ENCODE peak calls at places on chromosomes 4 and X, in four cellular contexts. I is HepG2, M is GM12892, N is HCT116. Y is an unnamed sample.

GRCh38 chrX:107117993-107118321 is 665 bp downstream of the RBM41 start:
- DNase-seq in I (no peak), M (no peak), N (no peak), Y (no peak)

GRCh38 chr4:44279469-44279868 is 169.1 kb downstream of the KCTD8 start:
- DNase-seq in I (no peak), M (no peak), N (no peak), Y (no peak)

GRCh38 chrX:46628406-46629371 is 55.1 kb downstream of the CHST7 start:
- DNase-seq in I (no peak), M (peak), N (no peak), Y (no peak)

GRCh38 chr4:82801910-82802521 is 3.4 kb upstream of the SCD5 start:
- DNase-seq in I (peak), M (no peak), N (no peak), Y (no peak)

GRCh38 chr4:56704074-56704473 is 23.0 kb upstream of the HOPX start:
- DNase-seq in I (no peak), M (no peak), N (no peak), Y (no peak)

GRCh38 chr4:137359691-137360315 is 172.5 kb downstream of the PCDH18 start:
- DNase-seq in I (no peak), M (no peak), N (no peak), Y (no peak)

GRCh38 chr4:186948361-186949291 is 225.0 kb upstream of the FAT1 start:
- DNase-seq in I (no peak), M (no peak), N (no peak), Y (no peak)

GRCh38 chr4:113436360-113436759 is 325.2 kb downstream of the CAMK2D start:
- DNase-seq in I (no peak), M (no peak), N (no peak), Y (no peak)

GRCh38 chrX:49162620-49163019 is at the start of gene MAGIX:
- DNase-seq in I (no peak), M (no peak), N (no peak), Y (no peak)

GRCh38 chr4:141605425-141605856 is 30.9 kb upstream of the IL15 start:
- DNase-seq in I (no peak), M (no peak), N (no peak), Y (no peak)

GRCh38 chr4:154024097-154024496 is 235.2 kb upstream of the SFRP2 start:
- DNase-seq in I (no peak), M (no peak), N (no peak), Y (no peak)

GRCh38 chr4:39043058-39043696 is 11.0 kb upstream of the TMEM156 start:
- DNase-seq in I (peak), M (no peak), N (no peak), Y (no peak)

GRCh38 chrX:7941390-7942042 is 14.3 kb upstream of the PNPLA4 start:
- DNase-seq in I (peak), M (no peak), N (no peak), Y (no peak)

GRCh38 chr4:97123573-97123972 is 1019.7 kb downstream of the STPG2 start:
- DNase-seq in I (no peak), M (no peak), N (no peak), Y (no peak)

GRCh38 chr4:89572224-89572858 is 264.6 kb downstream of the SNCA start:
- DNase-seq in I (no peak), M (no peak), N (no peak), Y (no peak)

GRCh38 chr4:137998666-137999429 is 243.3 kb downstream of the SLC7A11 start:
- DNase-seq in I (no peak), M (no peak), N (no peak), Y (no peak)

GRCh38 chr4:184548651-184549341 is 74.4 kb upstream of the IRF2 start:
- DNase-seq in I (peak), M (no peak), N (no peak), Y (no peak)

GRCh38 chr4:7727727-7728126 is 211.9 kb downstream of the AFAP1 start:
- DNase-seq in I (no peak), M (no peak), N (no peak), Y (peak)

GRCh38 chrX:134324359-134324758 is 87.4 kb downstream of the CCDC160 start:
- DNase-seq in I (no peak), M (no peak), N (no peak), Y (no peak)

GRCh38 chr4:86928400-86929255 is 6.2 kb upstream of the AFF1 start:
- DNase-seq in I (no peak), M (no peak), N (no peak), Y (no peak)

GRCh38 chr4:86924805-86925204 is 10.0 kb upstream of the AFF1 start:
- DNase-seq in I (peak), M (no peak), N (no peak), Y (no peak)

GRCh38 chr4:86926428-86927086 is 8.3 kb upstream of the AFF1 start:
- DNase-seq in I (no peak), M (no peak), N (no peak), Y (no peak)

GRCh38 chr4:86927843-86928395 is 6.9 kb upstream of the AFF1 start:
- DNase-seq in I (peak), M (no peak), N (no peak), Y (no peak)
- TF ChIP-seq POLR2A in I (no peak), M (no peak), N (no peak), Y (no peak)

DNA sequence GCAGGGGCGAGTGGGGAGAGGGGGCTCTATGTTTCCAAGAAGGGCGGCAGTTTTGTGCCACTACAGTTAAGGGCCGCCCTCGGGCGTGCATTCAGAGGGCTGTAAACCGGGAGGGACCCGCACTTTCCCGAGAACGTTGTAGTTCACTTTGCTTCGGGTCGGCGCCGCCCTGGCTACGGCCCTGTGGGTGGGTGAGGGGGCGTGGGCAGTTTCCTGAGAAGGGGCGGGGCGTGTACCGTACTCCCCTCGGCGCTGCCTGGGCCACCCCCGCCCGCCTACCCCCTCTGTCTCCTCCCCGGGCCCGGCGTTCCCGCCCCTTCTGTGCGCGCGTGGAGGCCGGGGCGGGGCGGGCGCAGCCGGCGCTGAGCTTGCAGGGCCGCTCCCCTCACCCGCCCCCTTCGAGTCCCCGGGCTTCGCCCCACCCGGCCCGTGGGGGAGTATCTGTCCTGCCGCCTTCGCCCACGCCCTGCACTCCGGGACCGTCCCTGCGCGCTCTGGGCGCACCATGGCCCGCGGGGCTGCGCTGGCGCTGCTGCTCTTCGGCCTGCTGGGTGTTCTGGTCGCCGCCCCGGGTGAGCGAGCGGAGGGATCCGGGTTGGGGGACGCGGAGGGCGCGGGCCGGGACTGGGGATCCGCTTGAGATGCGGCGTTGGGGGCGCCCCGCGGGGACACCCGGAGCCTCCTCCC is at the start of gene CD99:
- DNase-seq in I (peak), M (peak), N (no peak), Y (peak)
- TF ChIP-seq POLR2A in I (peak), M (peak), N (no peak), Y (peak)

GRCh38 chrX:154776753-154777152 is 14.1 kb downstream of the DKC1 start:
- DNase-seq in I (no peak), M (no peak), N (no peak), Y (no peak)
- TF ChIP-seq POLR2A in I (no peak), M (no peak), N (no peak), Y (no peak)

DNA sequence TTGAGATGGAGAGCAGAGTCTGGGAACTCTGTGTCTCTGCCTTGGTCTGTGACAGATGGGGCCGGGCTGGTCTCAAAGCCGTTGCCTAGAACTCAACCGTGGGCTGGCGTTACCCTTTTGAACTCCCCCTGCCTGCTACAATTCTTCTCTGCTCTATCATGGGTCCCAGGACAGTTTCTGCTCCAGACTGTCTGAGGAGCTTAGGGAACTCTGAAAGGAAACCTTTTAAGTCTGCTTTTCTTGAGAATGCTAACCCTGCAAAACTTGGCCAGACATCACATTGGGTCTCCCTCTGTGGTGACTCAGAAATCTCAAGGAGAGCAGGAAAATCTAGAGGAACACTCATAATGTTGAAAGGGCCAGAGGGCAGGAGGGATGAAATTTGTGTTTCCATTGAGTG is 240.6 kb downstream of the CBR4 start:
- DNase-seq in I (no peak), M (no peak), N (no peak), Y (no peak)
- TF ChIP-seq POLR2A in I (no peak), M (no peak), N (no peak), Y (no peak)

GRCh38 chrX:153347530-153347929 is 13.6 kb downstream of the ZNF275 start:
- DNase-seq in I (no peak), M (no peak), N (no peak), Y (no peak)
- TF ChIP-seq POLR2A in I (no peak), M (no peak), N (no peak), Y (no peak)

DNA sequence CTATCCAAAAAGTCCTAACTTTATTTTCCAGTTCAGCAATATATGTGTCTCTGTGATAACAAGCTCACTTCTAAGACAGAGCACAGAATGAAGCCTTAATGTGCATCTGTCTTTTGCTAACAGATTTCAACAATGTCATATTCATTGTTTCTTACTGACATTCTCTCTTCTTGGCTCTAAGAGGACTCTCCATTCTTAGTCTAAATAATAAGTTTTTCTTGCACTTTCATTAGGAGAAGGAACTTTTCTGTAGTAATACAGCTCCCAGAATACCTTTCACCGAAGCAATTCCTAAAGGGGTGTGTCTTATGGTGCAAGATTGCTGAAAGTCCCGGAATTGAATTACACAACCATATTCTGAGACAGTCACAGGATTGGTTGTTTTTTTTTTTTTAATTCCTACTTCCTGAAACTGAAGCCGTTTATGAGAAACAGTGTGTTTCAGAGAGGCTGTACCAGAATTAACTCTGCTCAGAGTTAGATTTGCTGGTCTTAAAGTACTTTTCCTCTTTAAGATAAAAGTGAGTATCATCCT is at the start of gene ALPK1:
- DNase-seq in I (peak), M (no peak), N (peak), Y (peak)
- TF ChIP-seq POLR2A in I (no peak), M (peak), N (no peak), Y (no peak)

GRCh38 chr4:53905935-53906377 is 158.4 kb downstream of the CHIC2 start:
- DNase-seq in I (peak), M (no peak), N (no peak), Y (no peak)

GRCh38 chr4:53907772-53908171 is 156.6 kb downstream of the CHIC2 start:
- DNase-seq in I (no peak), M (no peak), N (no peak), Y (no peak)

GRCh38 chr4:53906786-53907185 is 157.6 kb downstream of the CHIC2 start:
- DNase-seq in I (no peak), M (no peak), N (no peak), Y (no peak)

GRCh38 chr4:53905281-53905934 is 159.0 kb downstream of the CHIC2 start:
- DNase-seq in I (peak), M (no peak), N (no peak), Y (no peak)

DNA sequence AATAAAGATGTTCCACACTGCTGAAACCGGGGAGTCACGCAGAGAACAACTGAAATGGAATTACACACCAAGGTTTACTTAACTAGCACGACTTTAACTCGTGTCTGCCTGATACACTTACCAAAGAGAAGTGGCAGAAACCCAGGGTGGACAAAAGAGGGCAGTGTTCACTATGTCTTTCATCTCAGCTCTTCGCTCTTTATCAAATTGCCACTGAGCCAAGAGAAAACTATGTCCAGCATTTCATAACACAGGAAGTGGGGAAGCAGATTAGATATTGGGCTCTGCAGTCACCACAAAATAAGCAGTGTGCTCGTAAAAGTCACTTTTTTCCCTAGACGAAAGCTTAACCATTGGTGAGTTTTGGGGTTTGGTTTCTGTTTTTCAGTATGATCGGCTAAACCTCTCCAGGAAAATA is 155.7 kb downstream of the CHIC2 start:
- DNase-seq in I (peak), M (no peak), N (peak), Y (peak)
- TF ChIP-seq POLR2A in I (no peak), M (no peak), N (no peak), Y (no peak)

GRCh38 chr4:129093173-129093974 is at the start of gene SCLT1:
- DNase-seq in I (peak), M (peak), N (peak), Y (peak)

GRCh38 chr4:129092636-129093172 is 635 bp downstream of the SCLT1 start:
- DNase-seq in I (no peak), M (no peak), N (no peak), Y (no peak)

GRCh38 chr4:129098578-129098977 is 2.6 kb downstream of the C4orf33 start:
- DNase-seq in I (no peak), M (no peak), N (no peak), Y (no peak)

GRCh38 chr4:129094347-129094746 is 1.0 kb upstream of the SCLT1 start:
- DNase-seq in I (no peak), M (no peak), N (no peak), Y (no peak)

DNA sequence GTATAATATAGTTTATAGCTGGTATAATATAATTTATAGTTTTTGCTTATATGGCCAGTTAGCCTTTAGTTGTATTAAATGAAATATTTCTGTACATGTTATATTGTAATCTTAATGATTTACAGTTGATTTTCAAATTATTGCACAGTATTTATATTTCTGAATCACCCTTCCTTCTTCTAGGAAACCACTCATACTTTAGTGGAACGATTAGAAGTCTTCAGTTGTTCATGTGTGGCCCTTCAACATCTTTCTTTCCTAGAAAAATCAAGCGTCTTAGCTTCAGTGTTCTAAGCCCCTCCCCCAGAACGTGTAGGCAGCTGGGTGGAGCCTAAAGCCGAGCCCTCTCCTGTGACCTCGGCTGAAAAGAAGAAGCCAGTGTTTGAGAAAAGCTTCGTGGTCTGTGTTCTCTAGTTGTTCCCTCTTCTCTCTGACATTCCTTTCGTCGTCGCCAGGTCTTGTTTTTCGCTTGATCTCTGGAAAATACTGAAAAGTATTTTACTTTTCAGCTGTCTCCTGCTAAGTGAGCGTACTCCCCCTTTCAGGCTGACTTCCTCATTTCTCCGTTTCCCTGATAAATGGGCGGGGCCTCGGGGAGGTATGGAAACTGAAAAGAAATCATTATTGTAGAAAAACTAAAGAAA is at the start of gene C4orf33:
- DNase-seq in I (peak), M (peak), N (peak), Y (peak)
- TF ChIP-seq POLR2A in I (peak), M (peak), N (no peak), Y (peak)

DNA sequence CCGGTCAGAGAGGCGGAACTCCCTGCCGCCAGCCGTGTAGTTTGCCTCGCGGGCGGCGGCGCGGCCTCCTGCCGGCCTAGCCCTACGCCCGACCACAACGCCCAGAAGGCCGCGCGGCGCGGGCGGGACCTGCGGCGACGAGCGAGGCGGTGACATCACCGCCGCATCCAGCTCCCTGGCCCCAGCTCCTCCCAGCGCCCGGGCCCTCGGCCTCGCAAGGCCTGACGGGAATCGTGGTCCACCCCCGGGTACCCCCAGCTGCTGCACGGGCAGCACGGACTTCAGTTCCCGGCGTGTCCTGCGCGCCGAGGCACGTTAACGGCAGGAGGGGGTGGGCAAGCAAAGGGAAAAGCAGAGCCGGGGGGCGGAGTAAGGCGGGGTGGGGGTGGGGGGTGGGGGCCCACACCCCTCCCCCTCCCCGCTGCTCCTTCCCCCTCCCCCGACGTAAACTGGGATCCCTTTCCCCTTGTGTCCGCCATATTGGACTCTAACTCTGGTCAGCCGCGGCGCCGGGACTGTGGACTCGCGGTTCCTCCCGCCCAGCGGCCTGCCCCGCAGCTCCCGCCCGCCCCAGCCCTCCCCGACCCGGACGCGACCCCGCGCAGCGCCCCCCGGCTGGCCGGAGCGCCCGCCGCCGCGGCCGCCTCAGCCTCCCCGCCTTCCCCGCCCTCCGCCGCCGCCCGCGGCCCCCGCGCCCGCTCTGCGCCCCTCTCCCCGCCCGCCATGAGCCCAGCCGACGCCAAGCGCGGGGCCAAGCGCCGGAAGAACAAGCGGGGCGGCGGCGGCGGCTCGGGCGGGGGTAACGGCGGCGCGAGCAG is at the start of gene FAM193A:
- DNase-seq in I (peak), M (peak), N (peak), Y (peak)
- TF ChIP-seq POLR2A in I (peak), M (peak), N (peak), Y (peak)